ENCODE peak calls at places on chromosomes 12 and 14, in four cellular contexts. S, G, N and Y are unnamed samples.

GRCh38 chr14:37858733-37859132 is 263.3 kb downstream of the TTC6 start:
- DNase-seq in S (no peak), G (no peak), N (no peak), Y (no peak)

GRCh38 chr14:29763342-29763858 is 164.2 kb downstream of the PRKD1 start:
- DNase-seq in N (no peak), G (no peak), S (no peak), Y (no peak)

GRCh38 chr12:108720757-108721514 is 10.4 kb downstream of the CORO1C start:
- DNase-seq in N (no peak), S (no peak), G (peak; percentile 63), Y (peak; percentile 77)

GRCh38 chr14:57982161-57982560 is 116.3 kb upstream of the SLC35F4 start:
- DNase-seq in N (no peak), G (no peak), S (no peak), Y (no peak)

GRCh38 chr12:53726946-53727309 is 324 bp downstream of the CALCOCO1 start:
- DNase-seq in S (no peak), G (no peak), N (no peak), Y (peak; percentile 48)

GRCh38 chr12:124622764-124623163 is 55.4 kb upstream of the NCOR2 start:
- DNase-seq in G (no peak), S (no peak), N (no peak), Y (no peak)

GRCh38 chr12:79933580-79934264 is 1.2 kb downstream of the PPP1R12A start:
- DNase-seq in S (peak; percentile 15), G (no peak), N (no peak), Y (peak; percentile 30)

GRCh38 chr12:102427542-102427923 is 52.8 kb downstream of the IGF1 start:
- DNase-seq in S (no peak), N (no peak), G (no peak), Y (no peak)

GRCh38 chr12:116863275-116863767 is 17.9 kb downstream of the HRK start:
- DNase-seq in N (peak; percentile 91), S (no peak), G (no peak), Y (peak; percentile 21)

GRCh38 chr14:29735459-29735858 is 192.2 kb downstream of the PRKD1 start:
- DNase-seq in S (no peak), G (no peak), N (no peak), Y (no peak)

GRCh38 chr14:73125169-73125588 is 11.1 kb upstream of the PSEN1 start:
- DNase-seq in S (no peak), G (no peak), N (no peak), Y (no peak)

GRCh38 chr12:53735556-53735955 is 8.3 kb upstream of the CALCOCO1 start:
- DNase-seq in S (no peak), G (no peak), N (no peak), Y (no peak)

GRCh38 chr12:131795064-131795463 is 33.1 kb upstream of the MMP17 start:
- DNase-seq in G (no peak), S (no peak), N (no peak), Y (no peak)

GRCh38 chr12:124640096-124640495 is 72.7 kb upstream of the NCOR2 start:
- DNase-seq in S (no peak), N (no peak), G (no peak), Y (peak; percentile 67)

GRCh38 chr12:115240251-115240650 is 556.3 kb upstream of the TBX3 start:
- DNase-seq in N (no peak), S (no peak), G (no peak), Y (no peak)

GRCh38 chr14:30034049-30034635 is 106.5 kb upstream of the PRKD1 start:
- DNase-seq in N (no peak), S (no peak), G (no peak), Y (no peak)

GRCh38 chr12:47041327-47041726 is 38.1 kb upstream of the PCED1B start:
- DNase-seq in N (no peak), G (no peak), S (no peak), Y (no peak)

GRCh38 chr12:3122841-3123678 is 45.9 kb downstream of the TSPAN9 start:
- DNase-seq in N (no peak), S (no peak), G (no peak), Y (peak; percentile 37)

GRCh38 chr14:87305345-87305744 is 687.6 kb downstream of the GALC start:
- DNase-seq in N (no peak), S (no peak), G (no peak), Y (no peak)

GRCh38 chr14:94317259-94317658 is 5.9 kb downstream of the SERPINA6 start:
- DNase-seq in N (no peak), G (no peak), S (no peak), Y (no peak)

GRCh38 chr12:13661005-13661887 is 320.2 kb downstream of the GRIN2B start:
- DNase-seq in S (peak; percentile 51), G (peak; percentile 15), N (peak; percentile 63), Y (peak; percentile 2)

GRCh38 chr12:121812320-121812871 is 8.6 kb downstream of the SETD1B start:
- DNase-seq in N (peak; percentile 91), G (no peak), S (peak; percentile 58), Y (peak; percentile 83)

GRCh38 chr12:51922146-51922545 is 14.8 kb downstream of the ACVRL1 start:
- DNase-seq in N (no peak), G (no peak), S (no peak), Y (no peak)

GRCh38 chr14:80278293-80279037 is 67.2 kb upstream of the DIO2 start:
- DNase-seq in G (no peak), N (no peak), S (no peak), Y (peak; percentile 17)

GRCh38 chr12:91851741-91852477 is 293.7 kb downstream of the BTG1 start:
- DNase-seq in G (no peak), S (no peak), N (no peak), Y (no peak)

DNA sequence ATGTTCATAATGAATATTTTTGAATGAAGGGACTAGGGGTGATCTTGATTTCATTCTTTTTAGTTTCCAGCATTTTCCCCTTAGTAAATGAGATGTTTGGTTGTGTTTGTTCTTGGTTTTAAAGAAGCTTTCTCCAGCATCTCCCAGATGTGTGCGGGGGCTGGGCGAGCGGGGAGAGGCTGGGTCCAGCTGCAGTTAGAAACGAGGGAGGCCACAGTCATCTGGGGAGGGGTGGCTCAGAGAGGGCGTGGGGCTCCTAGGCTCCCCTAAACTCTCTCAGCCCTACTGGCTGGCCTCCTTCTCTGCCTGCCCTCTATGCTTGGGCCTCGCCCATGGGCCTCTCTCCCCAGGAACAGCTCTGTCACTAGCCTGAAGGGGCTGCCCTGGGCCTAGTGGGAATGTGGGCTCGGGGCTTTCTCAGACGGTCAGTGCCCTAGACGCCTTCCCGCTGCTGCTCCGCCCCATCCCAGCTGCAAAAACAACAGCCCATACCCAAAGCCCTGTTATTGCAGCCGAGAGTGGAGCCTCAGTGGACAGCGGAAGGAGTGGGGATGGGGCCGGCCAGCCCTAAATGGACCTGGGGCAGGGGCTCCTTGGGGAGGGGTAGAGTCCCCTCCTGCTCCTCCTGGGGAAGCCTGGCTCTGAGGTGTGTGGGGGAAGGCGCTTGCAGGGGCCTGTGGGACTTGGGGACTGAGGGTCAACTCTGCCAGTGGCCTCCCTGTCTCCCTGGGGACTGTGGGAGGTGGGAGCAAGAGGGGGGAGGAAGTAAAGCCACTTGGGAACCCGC is 18.3 kb upstream of the EIF2B2 start:
- DNase-seq in G (no peak), N (no peak), S (no peak), Y (no peak)
- H3K18ac ChIP-seq in G (no peak overlapping the region), N (no peak overlapping the region), S (peak overlapping the region; percentile 74), Y (no peak overlapping the region)

GRCh38 chr14:33465952-33466700 is 484.7 kb downstream of the EGLN3 start:
- DNase-seq in G (no peak), S (no peak), N (no peak), Y (peak; percentile 62)
- H2BK5ac ChIP-seq in G (no peak overlapping the region), S (no peak overlapping the region), N (no peak overlapping the region), Y (no peak overlapping the region)

GRCh38 chr14:74589291-74589879 is 22.7 kb downstream of the LTBP2 start:
- DNase-seq in G (no peak), N (no peak), S (no peak), Y (no peak)

GRCh38 chr14:74585406-74586335 is 26.4 kb downstream of the LTBP2 start:
- DNase-seq in G (no peak), N (no peak), S (no peak), Y (no peak)

GRCh38 chr14:74586681-74587362 is 25.2 kb downstream of the LTBP2 start:
- DNase-seq in S (no peak), N (no peak), G (no peak), Y (no peak)

GRCh38 chr14:74584966-74585365 is 27.1 kb downstream of the LTBP2 start:
- DNase-seq in N (no peak), S (no peak), G (no peak), Y (no peak)

GRCh38 chr14:74587363-74587707 is 24.7 kb downstream of the LTBP2 start:
- DNase-seq in N (no peak), G (no peak), S (no peak), Y (no peak)
- H3K18ac ChIP-seq in N (no peak overlapping the region), G (no peak overlapping the region), S (peak overlapping the region; percentile 45), Y (no peak overlapping the region)

GRCh38 chr14:20295067-20295466 is 10.7 kb downstream of the TTC5 start:
- DNase-seq in S (no peak), N (no peak), G (no peak), Y (no peak)
- H2BK5ac ChIP-seq in S (no peak overlapping the region), N (no peak overlapping the region), G (no peak overlapping the region), Y (no peak overlapping the region)